ENCODE peak calls at places on chromosomes 16 and 17, in seven cellular contexts. P is left lung; O is fibroblast of the aortic adventitia; U is body of pancreas; J is stomach; I is prostate gland; E is naive thymus-derived CD4-positive, alpha-beta T cell. D is an unnamed sample.

GRCh38 chr17:72631568-72631967 is 460.9 kb downstream of the SLC39A11 start:
- DNase-seq in P (no peak), O (no peak), U (no peak), J (no peak), I (no peak), E (no peak), D (no peak)

GRCh38 chr17:61400058-61400785 is 579 bp downstream of the TBX2 start:
- DNase-seq in P (no peak), O (peak), U (no peak), J (no peak), I (no peak), E (no peak), D (no peak)

GRCh38 chr17:33284022-33284421 is 9.1 kb downstream of the ASIC2 start:
- DNase-seq in P (peak), O (peak), U (peak), J (peak), I (peak), E (no peak), D (no peak)

GRCh38 chr17:78343433-78344201 is 16.3 kb downstream of the SOCS3 start:
- DNase-seq in P (peak), O (no peak), U (no peak), J (peak), I (no peak), E (peak), D (no peak)

GRCh38 chr17:67435122-67435521 is 58.0 kb downstream of the PITPNC1 start:
- DNase-seq in P (no peak), O (peak), U (peak), J (peak), I (no peak), E (peak), D (no peak)

GRCh38 chr17:35731239-35731931 is at the start of gene RASL10B:
- DNase-seq in P (no peak), O (no peak), U (peak), J (peak), I (peak), E (peak), D (no peak)

GRCh38 chr17:37483311-37484039 is 6.2 kb upstream of the DUSP14 start:
- DNase-seq in P (no peak), O (peak), U (no peak), J (no peak), I (no peak), E (no peak), D (no peak)

GRCh38 chr17:59842901-59843652 is 49.7 kb downstream of the TUBD1 start:
- DNase-seq in P (peak), O (peak), U (peak), J (peak), I (peak), E (no peak), D (no peak)

GRCh38 chr17:66673668-66674276 is 161.1 kb upstream of the CACNG5 start:
- DNase-seq in P (no peak), O (peak), U (peak), J (peak), I (peak), E (peak), D (no peak)

GRCh38 chr16:87404764-87405625 is 12.9 kb downstream of the MAP1LC3B start:
- DNase-seq in P (no peak), O (no peak), U (no peak), J (no peak), I (no peak), E (no peak), D (no peak)

GRCh38 chr17:38428643-38429371 is 543 bp downstream of the ARHGAP23 start:
- DNase-seq in P (peak), O (peak), U (peak), J (peak), I (no peak), E (no peak), D (no peak)

GRCh38 chr17:2705263-2705662 is 6.3 kb downstream of the CLUH start:
- DNase-seq in P (peak), O (no peak), U (no peak), J (no peak), I (no peak), E (no peak), D (no peak)

GRCh38 chr16:26195225-26195624 is 503.5 kb downstream of the HS3ST4 start:
- DNase-seq in P (no peak), O (no peak), U (no peak), J (no peak), I (no peak), E (no peak), D (no peak)

GRCh38 chr17:32323784-32324590 is 18.0 kb downstream of the C17orf75 start:
- DNase-seq in P (no peak), O (peak), U (peak), J (peak), I (peak), E (peak), D (no peak)

GRCh38 chr17:74466785-74467158 is 338 bp downstream of the CD300A start:
- DNase-seq in P (no peak), O (no peak), U (no peak), J (no peak), I (no peak), E (no peak), D (no peak)

GRCh38 chr16:30896890-30897730 is 696 bp downstream of the CTF1 start:
- DNase-seq in P (peak), O (peak), U (peak), J (peak), I (peak), E (peak), D (no peak)

GRCh38 chr16:19991614-19992013 is 82.1 kb downstream of the GPR139 start:
- DNase-seq in P (no peak), O (no peak), U (no peak), J (no peak), I (no peak), E (no peak), D (no peak)

GRCh38 chr16:53611151-53611802 is 92.4 kb downstream of the RPGRIP1L start:
- DNase-seq in P (no peak), O (no peak), U (no peak), J (no peak), I (no peak), E (no peak), D (no peak)

GRCh38 chr17:68248199-68248825 is 469 bp downstream of the AMZ2 start:
- DNase-seq in P (no peak), O (peak), U (peak), J (peak), I (peak), E (no peak), D (no peak)

GRCh38 chr16:74862743-74863244 is 88.2 kb upstream of the FA2H start:
- DNase-seq in P (no peak), O (peak), U (no peak), J (no peak), I (peak), E (peak), D (no peak)

GRCh38 chr16:54512461-54512860 is 225.9 kb upstream of the IRX3 start:
- DNase-seq in P (no peak), O (no peak), U (no peak), J (no peak), I (no peak), E (no peak), D (no peak)

GRCh38 chr16:1613240-1613639 is 1.1 kb downstream of the CRAMP1 start:
- DNase-seq in P (no peak), O (peak), U (no peak), J (no peak), I (no peak), E (peak), D (no peak)

GRCh38 chr17:56359518-56359917 is 206.2 kb downstream of the ANKFN1 start:
- DNase-seq in P (no peak), O (no peak), U (no peak), J (no peak), I (no peak), E (no peak), D (no peak)

GRCh38 chr17:15154618-15155017 is 110.5 kb downstream of the PMP22 start:
- DNase-seq in P (no peak), O (peak), U (no peak), J (no peak), I (no peak), E (no peak), D (no peak)

GRCh38 chr16:19785512-19786130 is 67.5 kb downstream of the IQCK start:
- DNase-seq in P (no peak), O (peak), U (no peak), J (no peak), I (no peak), E (no peak), D (no peak)

GRCh38 chr17:16936536-16937310 is 35.2 kb downstream of the TNFRSF13B start:
- DNase-seq in P (peak), O (no peak), U (no peak), J (peak), I (no peak), E (no peak), D (no peak)

GRCh38 chr17:82839617-82840292 is at the start of gene ZNF750:
- DNase-seq in P (no peak), O (no peak), U (no peak), J (no peak), I (peak), E (no peak), D (no peak)

GRCh38 chr16:7377231-7377630 is 44.6 kb downstream of the RBFOX1 start:
- DNase-seq in P (no peak), O (no peak), U (no peak), J (no peak), I (no peak), E (no peak), D (no peak)

GRCh38 chr17:62704381-62704971 is 77.0 kb downstream of the MRC2 start:
- DNase-seq in P (peak), O (peak), U (peak), J (peak), I (peak), E (no peak), D (no peak)

GRCh38 chr17:59762022-59762825 is 54.8 kb downstream of the VMP1 start:
- DNase-seq in P (no peak), O (peak), U (peak), J (no peak), I (no peak), E (no peak), D (no peak)

GRCh38 chr17:65054602-65055001 is 1.9 kb downstream of the GNA13 start:
- DNase-seq in P (no peak), O (no peak), U (no peak), J (no peak), I (no peak), E (no peak), D (no peak)

GRCh38 chr16:56019274-56019673 is 144.1 kb upstream of the CES5A start:
- DNase-seq in P (no peak), O (no peak), U (no peak), J (no peak), I (no peak), E (no peak), D (no peak)

GRCh38 chr16:27786221-27786848 is 236.4 kb downstream of the KATNIP start:
- DNase-seq in P (no peak), O (no peak), U (no peak), J (no peak), I (no peak), E (no peak), D (no peak)
- H3K4me3 ChIP-seq in P (no peak), O (no peak), U (no peak), J (no peak), I (no peak), E (no peak), D (no peak)

GRCh38 chr17:332023-332422 is 20.6 kb downstream of the RPH3AL start:
- DNase-seq in P (no peak), O (no peak), U (peak), J (no peak), I (no peak), E (no peak), D (no peak)
- H3K4me3 ChIP-seq in P (no peak), O (no peak), U (no peak), J (peak), I (peak), E (no peak), D (no peak)

GRCh38 chr16:78290498-78291271 is 191.2 kb downstream of the WWOX start:
- DNase-seq in P (no peak), O (no peak), U (no peak), J (no peak), I (no peak), E (no peak), D (no peak)

GRCh38 chr16:78291642-78292041 is 192.2 kb downstream of the WWOX start:
- DNase-seq in P (no peak), O (no peak), U (peak), J (no peak), I (no peak), E (no peak), D (no peak)

GRCh38 chr16:78288915-78289314 is 189.5 kb downstream of the WWOX start:
- DNase-seq in P (no peak), O (no peak), U (no peak), J (no peak), I (no peak), E (no peak), D (no peak)

GRCh38 chr16:78289844-78290277 is 190.4 kb downstream of the WWOX start:
- DNase-seq in P (no peak), O (no peak), U (no peak), J (no peak), I (no peak), E (no peak), D (no peak)

DNA sequence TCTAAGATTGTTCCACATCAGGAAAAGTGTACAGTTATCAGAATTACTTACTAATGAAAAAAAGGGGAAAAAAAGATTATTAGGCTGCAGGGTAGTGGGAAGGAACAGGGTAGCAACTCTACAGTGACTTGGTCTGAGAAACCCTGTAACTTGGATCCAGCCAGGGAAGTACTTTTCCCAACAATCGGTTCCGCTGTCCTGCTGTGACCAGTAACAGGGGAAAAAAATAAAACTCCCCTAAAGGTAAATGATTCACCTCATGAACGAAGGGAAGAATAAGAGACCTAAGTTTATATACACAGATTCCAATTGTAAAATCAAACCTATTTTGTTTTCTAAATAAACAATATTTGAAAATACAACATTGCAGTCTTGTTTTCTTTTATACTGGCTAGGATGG is 189.9 kb downstream of the WWOX start:
- DNase-seq in P (no peak), O (no peak), U (no peak), J (no peak), I (no peak), E (no peak), D (no peak)
- H3K4me3 ChIP-seq in P (no peak), O (no peak), U (no peak), J (no peak), I (no peak), E (no peak), D (no peak)

GRCh38 chr16:68288252-68288650 is 22.5 kb downstream of the SLC7A6OS start:
- DNase-seq in P (no peak), O (no peak), U (no peak), J (no peak), I (no peak), E (no peak), D (no peak)

GRCh38 chr16:68289202-68289601 is 21.5 kb downstream of the SLC7A6OS start:
- DNase-seq in P (no peak), O (no peak), U (no peak), J (no peak), I (no peak), E (no peak), D (no peak)

GRCh38 chr16:68286153-68287074 is 22.1 kb downstream of the SLC7A6 start:
- DNase-seq in P (no peak), O (no peak), U (no peak), J (no peak), I (no peak), E (peak), D (peak)

GRCh38 chr16:68285683-68286082 is 21.4 kb downstream of the SLC7A6 start:
- DNase-seq in P (no peak), O (no peak), U (no peak), J (no peak), I (no peak), E (no peak), D (no peak)

DNA sequence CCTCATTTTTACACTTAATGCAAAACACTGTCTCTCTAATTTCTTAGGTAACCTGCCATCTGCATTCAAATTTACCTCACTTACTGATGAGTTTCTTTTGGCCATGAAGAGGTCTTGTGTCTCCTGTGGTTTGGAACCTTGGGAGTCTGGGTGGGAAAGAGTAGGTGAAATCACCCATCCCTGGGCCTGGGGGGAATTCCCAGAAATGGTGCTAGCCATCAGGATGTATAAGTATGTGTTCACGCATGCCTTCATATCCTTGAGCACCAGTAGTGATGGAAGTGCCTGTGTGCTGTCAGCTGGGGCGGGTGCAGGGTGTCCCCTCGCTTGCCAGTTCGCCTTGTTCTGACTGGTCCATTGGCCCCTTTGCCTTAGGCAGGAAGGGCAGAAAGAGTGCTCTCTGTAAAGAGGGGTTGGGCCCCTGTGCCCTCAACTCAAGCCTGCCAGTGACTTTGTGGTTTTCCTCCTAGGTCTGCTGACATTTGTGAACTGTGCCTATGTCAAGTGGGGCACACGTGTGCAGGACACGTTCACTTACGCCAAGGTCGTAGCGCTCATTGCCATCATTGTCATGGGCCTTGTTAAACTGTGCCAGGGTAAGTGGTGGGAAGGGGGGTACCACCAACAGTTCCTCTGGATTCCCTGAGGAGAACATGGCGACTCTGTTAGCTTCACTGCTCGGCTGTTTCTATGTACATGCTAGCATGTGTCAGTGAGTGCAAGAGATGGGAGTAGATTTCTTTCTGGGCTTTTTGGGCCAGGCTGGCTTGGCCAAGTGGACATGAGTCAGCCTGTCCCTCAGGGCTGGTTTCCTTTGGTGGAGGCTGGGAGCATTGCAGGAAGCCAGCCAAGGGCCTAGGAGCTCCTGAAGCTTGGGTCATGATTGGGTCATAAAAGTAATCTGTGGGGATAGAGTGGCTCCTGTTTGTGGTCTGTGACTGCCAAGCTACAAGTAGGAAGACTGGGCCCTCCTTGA is 23.2 kb downstream of the SLC7A6OS start:
- DNase-seq in P (peak), O (peak), U (peak), J (no peak), I (no peak), E (peak), D (no peak)
- H3K4me3 ChIP-seq in P (no peak), O (no peak), U (no peak), J (no peak), I (no peak), E (peak), D (no peak)

DNA sequence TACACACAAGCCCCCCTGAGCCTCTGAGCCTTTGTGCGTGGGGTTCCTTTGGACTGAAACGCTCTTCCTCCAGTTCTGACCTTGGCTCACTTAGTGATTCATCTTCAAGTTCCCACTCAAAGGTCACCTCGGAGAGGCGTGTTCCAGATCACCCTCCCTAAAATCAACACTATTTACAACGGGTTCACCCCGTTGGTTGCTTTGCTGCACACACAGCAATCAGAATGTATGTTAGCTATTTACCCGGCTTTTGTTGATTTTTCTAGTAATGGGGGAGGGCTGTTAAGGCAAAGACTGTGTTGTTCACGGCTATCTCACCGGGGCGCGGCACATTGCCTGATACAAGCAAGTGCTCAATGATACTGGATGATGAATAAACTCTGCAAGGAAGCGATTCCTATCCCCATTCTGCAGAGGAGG is 977 bp downstream of the NAGPA start:
- DNase-seq in P (no peak), O (no peak), U (no peak), J (peak), I (no peak), E (peak), D (no peak)
- H3K4me3 ChIP-seq in P (peak), O (peak), U (no peak), J (peak), I (peak), E (peak), D (peak)

GRCh38 chr16:85903576-85903975 is 4.6 kb downstream of the IRF8 start:
- DNase-seq in P (no peak), O (no peak), U (no peak), J (no peak), I (no peak), E (no peak), D (peak)
- H3K4me3 ChIP-seq in P (no peak), O (no peak), U (no peak), J (no peak), I (no peak), E (peak), D (peak)

GRCh38 chr17:81049372-81049911 is 14.5 kb downstream of the BAIAP2 start:
- DNase-seq in P (no peak), O (no peak), U (no peak), J (no peak), I (no peak), E (no peak), D (no peak)
- H3K4me3 ChIP-seq in P (no peak), O (no peak), U (no peak), J (peak), I (no peak), E (no peak), D (no peak)